ENCODE peak calls at places on chromosomes 11 and 22, in eight cellular contexts. G is Caki2; Q is C1 segment of cervical spinal cord; B is putamen; M is HCEC 1CT; O is stimulated activated CD4-positive, alpha-beta T cell treated with anti-CD3 and anti-CD28 coated beads, Interleukin-1b, Interleukin-23, amount 100 ng/mL, for 1 hour; Y is CD8-positive, alpha-beta T cell; A is CD4-positive, alpha-beta memory T cell. J is an unnamed sample.
A peak's percentile ranks its signal among the peaks of the same experiment; 100 is the strongest.

GRCh38 chr22:46860562-46860961 is 98.1 kb downstream of the TBC1D22A start:
- DNase-seq in G (no peak), Q (no peak), B (no peak), M (no peak), O (no peak), Y (no peak), A (no peak), J (no peak)

GRCh38 chr11:113991170-113991569 is 16.3 kb downstream of the HTR3A start:
- DNase-seq in G (peak; percentile 33), Q (no peak), B (no peak), M (peak; percentile 29), O (no peak), Y (no peak), A (no peak), J (no peak)

GRCh38 chr22:50671641-50672040 is 982 bp upstream of the SHANK3 start:
- DNase-seq in G (no peak), Q (no peak), B (no peak), M (no peak), O (no peak), Y (no peak), A (no peak), J (no peak)

GRCh38 chr11:128621491-128622136 is 34.3 kb upstream of the ETS1 start:
- DNase-seq in G (no peak), Q (no peak), B (no peak), M (peak; percentile 97), O (no peak), Y (no peak), A (no peak), J (no peak)

GRCh38 chr22:46673677-46674236 is 53.6 kb downstream of the GRAMD4 start:
- DNase-seq in G (no peak), Q (no peak), B (no peak), M (no peak), O (no peak), Y (peak; percentile 24), A (no peak), J (no peak)

GRCh38 chr11:67438121-67438902 is 830 bp upstream of the PTPRCAP start:
- DNase-seq in G (no peak), Q (no peak), B (no peak), M (no peak), O (peak; percentile 53), Y (peak; percentile 78), A (peak; percentile 85), J (peak; percentile 54)

GRCh38 chr22:23113067-23113846 is 28.5 kb downstream of the RSPH14 start:
- DNase-seq in G (no peak), Q (peak; percentile 76), B (peak; percentile 87), M (no peak), O (no peak), Y (no peak), A (peak; percentile 22), J (no peak)

GRCh38 chr11:116114198-116114651 is 610.0 kb upstream of the CADM1 start:
- DNase-seq in G (no peak), Q (no peak), B (peak; percentile 68), M (no peak), O (no peak), Y (no peak), A (no peak), J (no peak)

GRCh38 chr11:100674212-100674611 is 12.9 kb upstream of the ARHGAP42 start:
- DNase-seq in G (no peak), Q (no peak), B (no peak), M (peak; percentile 95), O (no peak), Y (no peak), A (no peak), J (no peak)

GRCh38 chr11:19196458-19196857 is 5.3 kb downstream of the CSRP3 start:
- DNase-seq in G (no peak), Q (no peak), B (no peak), M (no peak), O (no peak), Y (no peak), A (no peak), J (no peak)

GRCh38 chr11:2933376-2934056 is 4.3 kb upstream of the PHLDA2 start:
- DNase-seq in G (peak; percentile 90), Q (peak; percentile 24), B (no peak), M (peak; percentile 80), O (no peak), Y (peak; percentile 39), A (peak; percentile 81), J (no peak)

GRCh38 chr11:113906038-113906437 is 1.4 kb downstream of the HTR3B start:
- DNase-seq in G (no peak), Q (no peak), B (no peak), M (peak; percentile 67), O (no peak), Y (no peak), A (no peak), J (no peak)

J was measured in naive thymus-derived CD4-positive, alpha-beta T cell.